ENCODE peak calls at places on chromosome 11, in four cellular contexts. One of them, this sample, is unnamed.

GRCh38 chr11:11993814-11994213 is 14.6 kb downstream of the DKK3 start:
- DNase-seq in dorsolateral prefrontal cortex: peak
- DNase-seq in CD8-positive, alpha-beta T cell: no peak
- DNase-seq in left ventricle myocardium inferior: peak
- DNase-seq in this sample: no peak

GRCh38 chr11:23859087-23859486 is 637.8 kb upstream of the LUZP2 start:
- DNase-seq in dorsolateral prefrontal cortex: no peak
- DNase-seq in CD8-positive, alpha-beta T cell: no peak
- DNase-seq in left ventricle myocardium inferior: no peak
- DNase-seq in this sample: no peak

GRCh38 chr11:126969865-126970479 is 30.6 kb downstream of the KIRREL3 start:
- DNase-seq in dorsolateral prefrontal cortex: no peak
- DNase-seq in CD8-positive, alpha-beta T cell: no peak
- DNase-seq in left ventricle myocardium inferior: no peak
- DNase-seq in this sample: no peak

GRCh38 chr11:130211781-130212401 is 52.3 kb downstream of the ST14 start:
- DNase-seq in dorsolateral prefrontal cortex: peak
- DNase-seq in CD8-positive, alpha-beta T cell: no peak
- DNase-seq in left ventricle myocardium inferior: no peak
- DNase-seq in this sample: no peak

GRCh38 chr11:45933131-45933821 is 10.8 kb downstream of the LARGE2 start:
- DNase-seq in dorsolateral prefrontal cortex: no peak
- DNase-seq in CD8-positive, alpha-beta T cell: no peak
- DNase-seq in left ventricle myocardium inferior: peak
- DNase-seq in this sample: no peak

GRCh38 chr11:34972892-34973291 is 56.5 kb downstream of the PDHX start:
- DNase-seq in dorsolateral prefrontal cortex: no peak
- DNase-seq in CD8-positive, alpha-beta T cell: no peak
- DNase-seq in left ventricle myocardium inferior: no peak
- DNase-seq in this sample: no peak

GRCh38 chr11:1760351-1761109 is 3.2 kb downstream of the CTSD start:
- DNase-seq in dorsolateral prefrontal cortex: peak
- DNase-seq in CD8-positive, alpha-beta T cell: no peak
- DNase-seq in left ventricle myocardium inferior: peak
- DNase-seq in this sample: peak

GRCh38 chr11:107741044-107741823 is 29.4 kb upstream of the SLN start:
- DNase-seq in dorsolateral prefrontal cortex: no peak
- DNase-seq in CD8-positive, alpha-beta T cell: no peak
- DNase-seq in left ventricle myocardium inferior: no peak
- DNase-seq in this sample: no peak

GRCh38 chr11:7543302-7543701 is 29.5 kb downstream of the PPFIBP2 start:
- DNase-seq in dorsolateral prefrontal cortex: no peak
- DNase-seq in CD8-positive, alpha-beta T cell: no peak
- DNase-seq in left ventricle myocardium inferior: no peak
- DNase-seq in this sample: no peak

GRCh38 chr11:76443254-76443935 is 1.4 kb upstream of the EMSY start:
- DNase-seq in dorsolateral prefrontal cortex: no peak
- DNase-seq in CD8-positive, alpha-beta T cell: no peak
- DNase-seq in left ventricle myocardium inferior: no peak
- DNase-seq in this sample: no peak

GRCh38 chr11:62588966-62589637 is 2.2 kb downstream of the TUT1 start:
- DNase-seq in dorsolateral prefrontal cortex: no peak
- DNase-seq in CD8-positive, alpha-beta T cell: no peak
- DNase-seq in left ventricle myocardium inferior: no peak
- DNase-seq in this sample: peak

GRCh38 chr11:10460611-10461275 is 5.7 kb downstream of the AMPD3 start:
- DNase-seq in dorsolateral prefrontal cortex: no peak
- DNase-seq in CD8-positive, alpha-beta T cell: no peak
- DNase-seq in left ventricle myocardium inferior: no peak
- DNase-seq in this sample: no peak

GRCh38 chr11:19886498-19886897 is 173.9 kb downstream of the NAV2 start:
- DNase-seq in dorsolateral prefrontal cortex: no peak
- DNase-seq in CD8-positive, alpha-beta T cell: no peak
- DNase-seq in left ventricle myocardium inferior: no peak
- DNase-seq in this sample: no peak

GRCh38 chr11:62858201-62858600 is 18.8 kb upstream of the WDR74 start:
- DNase-seq in dorsolateral prefrontal cortex: no peak
- DNase-seq in CD8-positive, alpha-beta T cell: no peak
- DNase-seq in left ventricle myocardium inferior: no peak
- DNase-seq in this sample: no peak

GRCh38 chr11:104609297-104609696 is 289.0 kb downstream of the CASP12 start:
- DNase-seq in dorsolateral prefrontal cortex: no peak
- DNase-seq in CD8-positive, alpha-beta T cell: peak
- DNase-seq in left ventricle myocardium inferior: no peak
- DNase-seq in this sample: peak

GRCh38 chr11:131579932-131580387 is 209.5 kb downstream of the NTM start:
- DNase-seq in dorsolateral prefrontal cortex: no peak
- DNase-seq in CD8-positive, alpha-beta T cell: no peak
- DNase-seq in left ventricle myocardium inferior: no peak
- DNase-seq in this sample: no peak

GRCh38 chr11:2258501-2259465 is 11.6 kb downstream of the ASCL2 start:
- DNase-seq in dorsolateral prefrontal cortex: peak
- DNase-seq in CD8-positive, alpha-beta T cell: no peak
- DNase-seq in left ventricle myocardium inferior: no peak
- DNase-seq in this sample: no peak

GRCh38 chr11:2737876-2738275 is 38.1 kb upstream of the KCNQ1OT1 start:
- DNase-seq in dorsolateral prefrontal cortex: no peak
- DNase-seq in CD8-positive, alpha-beta T cell: no peak
- DNase-seq in left ventricle myocardium inferior: peak
- DNase-seq in this sample: no peak

GRCh38 chr11:45270946-45271345 is 15.2 kb downstream of the SYT13 start:
- DNase-seq in dorsolateral prefrontal cortex: no peak
- DNase-seq in CD8-positive, alpha-beta T cell: no peak
- DNase-seq in left ventricle myocardium inferior: no peak
- DNase-seq in this sample: no peak

GRCh38 chr11:70040452-70040851 is 37.7 kb upstream of the ANO1 start:
- DNase-seq in dorsolateral prefrontal cortex: no peak
- DNase-seq in CD8-positive, alpha-beta T cell: no peak
- DNase-seq in left ventricle myocardium inferior: no peak
- DNase-seq in this sample: no peak
- H3K27ac ChIP-seq in dorsolateral prefrontal cortex: no peak
- H3K27ac ChIP-seq in CD8-positive, alpha-beta T cell: no peak
- H3K27ac ChIP-seq in left ventricle myocardium inferior: no peak
- H3K27ac ChIP-seq in this sample: no peak

GRCh38 chr11:118212131-118212725 is 12.6 kb downstream of the JAML start:
- DNase-seq in dorsolateral prefrontal cortex: no peak
- DNase-seq in CD8-positive, alpha-beta T cell: no peak
- DNase-seq in left ventricle myocardium inferior: peak
- DNase-seq in this sample: no peak
- H3K27ac ChIP-seq in dorsolateral prefrontal cortex: no peak
- H3K27ac ChIP-seq in CD8-positive, alpha-beta T cell: no peak
- H3K27ac ChIP-seq in left ventricle myocardium inferior: peak
- H3K27ac ChIP-seq in this sample: no peak

GRCh38 chr11:17682848-17683247 is 36.5 kb upstream of the MYOD1 start:
- DNase-seq in dorsolateral prefrontal cortex: no peak
- DNase-seq in CD8-positive, alpha-beta T cell: no peak
- DNase-seq in left ventricle myocardium inferior: no peak
- DNase-seq in this sample: no peak

GRCh38 chr11:17684550-17684949 is 34.8 kb upstream of the MYOD1 start:
- DNase-seq in dorsolateral prefrontal cortex: no peak
- DNase-seq in CD8-positive, alpha-beta T cell: no peak
- DNase-seq in left ventricle myocardium inferior: no peak
- DNase-seq in this sample: no peak

GRCh38 chr11:17683378-17684161 is 35.8 kb upstream of the MYOD1 start:
- DNase-seq in dorsolateral prefrontal cortex: no peak
- DNase-seq in CD8-positive, alpha-beta T cell: no peak
- DNase-seq in left ventricle myocardium inferior: no peak
- DNase-seq in this sample: no peak

GRCh38 chr11:17687946-17688670 is 31.3 kb upstream of the MYOD1 start:
- DNase-seq in dorsolateral prefrontal cortex: no peak
- DNase-seq in CD8-positive, alpha-beta T cell: no peak
- DNase-seq in left ventricle myocardium inferior: no peak
- DNase-seq in this sample: no peak

GRCh38 chr11:17686185-17686980 is 33.0 kb upstream of the MYOD1 start:
- DNase-seq in dorsolateral prefrontal cortex: no peak
- DNase-seq in CD8-positive, alpha-beta T cell: no peak
- DNase-seq in left ventricle myocardium inferior: no peak
- DNase-seq in this sample: no peak
- H3K27ac ChIP-seq in dorsolateral prefrontal cortex: no peak
- H3K27ac ChIP-seq in CD8-positive, alpha-beta T cell: no peak
- H3K27ac ChIP-seq in left ventricle myocardium inferior: no peak
- H3K27ac ChIP-seq in this sample: no peak

DNA sequence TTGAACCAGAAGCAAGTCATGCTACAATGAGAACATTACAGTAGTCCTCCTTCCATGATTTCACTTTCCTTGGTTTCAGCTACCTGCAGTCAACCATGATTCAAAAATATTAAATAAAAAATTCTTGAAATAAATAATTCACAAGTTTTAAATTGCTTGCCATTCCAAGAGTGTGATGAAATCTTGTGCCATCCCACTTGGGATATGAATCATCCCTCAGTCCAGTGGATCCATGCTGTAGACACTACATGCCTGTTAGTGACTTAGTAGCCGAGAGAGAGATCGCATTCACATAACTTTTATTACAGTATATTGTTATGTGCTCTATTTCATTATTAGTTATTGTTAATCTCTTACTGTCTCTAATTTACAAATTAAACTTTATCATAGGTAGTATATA is 6.0 kb downstream of the HOATZ start:
- DNase-seq in dorsolateral prefrontal cortex: no peak
- DNase-seq in CD8-positive, alpha-beta T cell: no peak
- DNase-seq in left ventricle myocardium inferior: no peak
- DNase-seq in this sample: no peak
- H3K27ac ChIP-seq in dorsolateral prefrontal cortex: no peak
- H3K27ac ChIP-seq in CD8-positive, alpha-beta T cell: no peak
- H3K27ac ChIP-seq in left ventricle myocardium inferior: no peak
- H3K27ac ChIP-seq in this sample: no peak

This sample was measured in caudate nucleus.